ENCODE peak calls at places on chromosome 18, in six cellular contexts. V, O, R, U, P and I are unnamed samples.

GRCh38 chr18:8696749-8697211 is 8.6 kb upstream of the MTCL1 start:
- DNase-seq in V (peak; percentile 83), O (peak; percentile 78), R (peak; percentile 68), U (peak; percentile 87), P (peak; percentile 76), I (peak; percentile 78)

GRCh38 chr18:34978953-34979608 is 62.1 kb upstream of the MAPRE2 start:
- DNase-seq in V (peak; percentile 14), O (peak; percentile 74), R (peak; percentile 47), U (peak; percentile 34), P (peak; percentile 87), I (peak; percentile 26)

GRCh38 chr18:28854964-28855363 is 678.0 kb upstream of the CDH2 start:
- DNase-seq in V (no peak), O (no peak), R (no peak), U (no peak), P (no peak), I (no peak)

GRCh38 chr18:61435064-61435652 is 101.9 kb downstream of the CDH20 start:
- DNase-seq in V (no peak), O (peak; percentile 25), R (peak; percentile 52), U (peak; percentile 9), P (no peak), I (no peak)

GRCh38 chr18:8849696-8850095 is 144.3 kb downstream of the MTCL1 start:
- DNase-seq in V (no peak), O (no peak), R (no peak), U (no peak), P (no peak), I (no peak)

GRCh38 chr18:33014060-33014796 is 241.4 kb upstream of the KLHL14 start:
- DNase-seq in V (no peak), O (no peak), R (no peak), U (no peak), P (no peak), I (no peak)

GRCh38 chr18:67896471-67896870 is 380.0 kb upstream of the DSEL start:
- DNase-seq in V (no peak), O (no peak), R (no peak), U (no peak), P (no peak), I (no peak)

GRCh38 chr18:7307018-7307417 is 76.1 kb downstream of the LRRC30 start:
- DNase-seq in V (no peak), O (no peak), R (no peak), U (no peak), P (no peak), I (no peak)

GRCh38 chr18:61710082-61710620 is 182.7 kb downstream of the RNF152 start:
- DNase-seq in V (no peak), O (no peak), R (peak; percentile 5), U (no peak), P (no peak), I (no peak)

GRCh38 chr18:36349552-36349951 is 52.0 kb downstream of the FHOD3 start:
- DNase-seq in V (no peak), O (no peak), R (no peak), U (no peak), P (no peak), I (no peak)

GRCh38 chr18:75531851-75532241 is 104.3 kb upstream of the SMIM21 start:
- DNase-seq in V (no peak), O (no peak), R (no peak), U (no peak), P (no peak), I (no peak)

GRCh38 chr18:58851874-58852273 is 12.8 kb upstream of the ZNF532 start:
- DNase-seq in V (no peak), O (no peak), R (no peak), U (no peak), P (no peak), I (no peak)

GRCh38 chr18:21851327-21851961 is 110.9 kb downstream of the MIB1 start:
- DNase-seq in V (no peak), O (peak; percentile 8), R (no peak), U (no peak), P (no peak), I (no peak)

GRCh38 chr18:57915848-57916596 is 112.9 kb upstream of the ATP8B1 start:
- DNase-seq in V (no peak), O (no peak), R (peak; percentile 43), U (peak; percentile 15), P (no peak), I (no peak)

GRCh38 chr18:78601923-78602322 is 377.7 kb upstream of the SALL3 start:
- DNase-seq in V (no peak), O (no peak), R (no peak), U (no peak), P (no peak), I (no peak)

GRCh38 chr18:67510831-67511230 is 5.7 kb downstream of the DSEL start:
- DNase-seq in V (no peak), O (no peak), R (no peak), U (no peak), P (no peak), I (no peak)

GRCh38 chr18:67300498-67300897 is 216.0 kb downstream of the DSEL start:
- DNase-seq in V (peak; percentile 17), O (no peak), R (peak; percentile 27), U (no peak), P (no peak), I (no peak)

GRCh38 chr18:3281456-3282400 is 19.8 kb downstream of the MYL12B start:
- DNase-seq in V (no peak), O (peak; percentile 70), R (peak; percentile 85), U (no peak), P (no peak), I (peak; percentile 62)

GRCh38 chr18:58893388-58894099 is 28.9 kb downstream of the ZNF532 start:
- DNase-seq in V (no peak), O (no peak), R (no peak), U (no peak), P (no peak), I (no peak)

GRCh38 chr18:58867281-58867961 is 2.7 kb downstream of the ZNF532 start:
- DNase-seq in V (peak; percentile 80), O (peak; percentile 14), R (peak; percentile 39), U (no peak), P (no peak), I (no peak)

GRCh38 chr18:72470391-72470790 is 73.8 kb downstream of the CBLN2 start:
- DNase-seq in V (no peak), O (no peak), R (no peak), U (no peak), P (no peak), I (no peak)

GRCh38 chr18:63472380-63472779 is 4.4 kb upstream of the SERPINB5 start:
- DNase-seq in V (no peak), O (peak; percentile 75), R (no peak), U (no peak), P (no peak), I (no peak)

GRCh38 chr18:36157441-36157840 is 27.7 kb downstream of the ELP2 start:
- DNase-seq in V (no peak), O (no peak), R (no peak), U (no peak), P (no peak), I (no peak)

GRCh38 chr18:24276994-24277393 is 120.6 kb downstream of the OSBPL1A start:
- DNase-seq in V (no peak), O (no peak), R (no peak), U (no peak), P (no peak), I (no peak)

GRCh38 chr18:36328385-36328858 is 30.9 kb downstream of the FHOD3 start:
- DNase-seq in V (no peak), O (no peak), R (no peak), U (no peak), P (no peak), I (peak; percentile 44)

GRCh38 chr18:54086046-54086802 is 138.2 kb downstream of the MBD2 start:
- DNase-seq in V (no peak), O (no peak), R (no peak), U (no peak), P (no peak), I (no peak)

GRCh38 chr18:11736656-11737055 is 47.6 kb downstream of the GNAL start:
- DNase-seq in V (no peak), O (no peak), R (no peak), U (no peak), P (no peak), I (no peak)

GRCh38 chr18:46485675-46486200 is 171.3 kb downstream of the LOXHD1 start:
- DNase-seq in V (no peak), O (peak; percentile 17), R (no peak), U (no peak), P (no peak), I (no peak)

GRCh38 chr18:57768557-57769326 is 34.4 kb downstream of the ATP8B1 start:
- DNase-seq in V (no peak), O (no peak), R (no peak), U (no peak), P (peak; percentile 33), I (no peak)

GRCh38 chr18:47870605-47871004 is 59.9 kb downstream of the SMAD2 start:
- DNase-seq in V (no peak), O (no peak), R (no peak), U (no peak), P (no peak), I (no peak)
- TF ChIP-seq CTCF in V (no peak), O (no peak), R (no peak), U (no peak), P (no peak), I (no peak)

GRCh38 chr18:37435996-37436395 is 129.6 kb downstream of the CELF4 start:
- DNase-seq in V (no peak), O (no peak), R (no peak), U (no peak), P (no peak), I (no peak)
- TF ChIP-seq CTCF in V (no peak), O (no peak), R (no peak), U (no peak), P (no peak), I (no peak)

GRCh38 chr18:12742453-12742852 is 39.6 kb downstream of the PSMG2 start:
- DNase-seq in V (no peak), O (peak; percentile 80), R (no peak), U (no peak), P (no peak), I (no peak)
- TF ChIP-seq CTCF in V (no peak), O (no peak), R (no peak), U (no peak), P (no peak), I (no peak)

GRCh38 chr18:14098428-14098827 is 33.8 kb downstream of the ZNF519 start:
- DNase-seq in V (no peak), O (no peak), R (no peak), U (no peak), P (no peak), I (no peak)
- TF ChIP-seq CTCF in V (no peak), O (no peak), R (no peak), U (no peak), P (no peak), I (no peak)

GRCh38 chr18:51540562-51540961 is 343.1 kb upstream of the MEX3C start:
- DNase-seq in V (no peak), O (no peak), R (no peak), U (no peak), P (no peak), I (no peak)
- TF ChIP-seq CTCF in V (no peak), O (no peak), R (no peak), U (no peak), P (no peak), I (no peak)